ENCODE peak calls at places on chromosome 18, in five cellular contexts. U is T-helper 2 cell, I is left lobe of liver, D is KBM-7, Z is left lung. T is an unnamed sample.

GRCh38 chr18:41905786-41906527 is 49.1 kb upstream of the PIK3C3 start:
- DNase-seq in U (no peak), I (no peak), D (no peak), Z (no peak), T (no peak)

GRCh38 chr18:400466-400865 is 100.0 kb downstream of the COLEC12 start:
- DNase-seq in U (no peak), I (no peak), D (no peak), Z (no peak), T (no peak)

GRCh38 chr18:27413495-27414401 is 228.6 kb upstream of the CHST9 start:
- DNase-seq in U (no peak), I (no peak), D (no peak), Z (no peak), T (no peak)

GRCh38 chr18:13500891-13501887 is 225.2 kb downstream of the FAM210A start:
- DNase-seq in U (no peak), I (peak), D (no peak), Z (peak), T (no peak)

GRCh38 chr18:76457957-76458356 is 37.1 kb downstream of the ZNF516 start:
- DNase-seq in U (no peak), I (peak), D (no peak), Z (no peak), T (no peak)

GRCh38 chr18:23918395-23919032 is 96.0 kb upstream of the TTC39C start:
- DNase-seq in U (peak), I (peak), D (peak), Z (peak), T (peak)

GRCh38 chr18:30806823-30807222 is 235.7 kb downstream of the DSC3 start:
- DNase-seq in U (no peak), I (no peak), D (no peak), Z (no peak), T (no peak)

GRCh38 chr18:45328762-45329161 is 286.5 kb upstream of the SLC14A2 start:
- DNase-seq in U (no peak), I (no peak), D (no peak), Z (no peak), T (no peak)

GRCh38 chr18:49733896-49734585 is 79.3 kb downstream of the ACAA2 start:
- DNase-seq in U (no peak), I (no peak), D (no peak), Z (no peak), T (no peak)

GRCh38 chr18:12021077-12021476 is 39.8 kb downstream of the IMPA2 start:
- DNase-seq in U (no peak), I (no peak), D (no peak), Z (no peak), T (no peak)

GRCh38 chr18:35888329-35888728 is 84.2 kb upstream of the RMP24 start:
- DNase-seq in U (no peak), I (no peak), D (no peak), Z (no peak), T (no peak)

GRCh38 chr18:40904295-40904694 is 1050.7 kb upstream of the PIK3C3 start:
- DNase-seq in U (no peak), I (no peak), D (no peak), Z (no peak), T (no peak)

GRCh38 chr18:62788891-62789290 is 73.5 kb downstream of the PHLPP1 start:
- DNase-seq in U (no peak), I (no peak), D (peak), Z (no peak), T (no peak)

GRCh38 chr18:76518073-76518472 is 23.0 kb upstream of the ZNF516 start:
- DNase-seq in U (no peak), I (no peak), D (no peak), Z (no peak), T (no peak)

T was measured in Karpas-422.